ENCODE peak calls at places on chromosome 4, in nine cellular contexts. Q is ACHN; N is esophagus squamous epithelium; F is activated CD8-positive, alpha-beta memory T cell treated with anti-CD3 and anti-CD28 coated beads for 1 hour; L is cerebellum; U is astrocyte of the spinal cord; X is transverse colon; T is midbrain; R is activated T-helper 1 cell treated with Interleukin-2 at 50 U/mL for 16 hours. C is an unnamed sample.

GRCh38 chr4:41320786-41321185 is 64.1 kb downstream of the UCHL1 start:
- DNase-seq in Q (no peak), N (no peak), F (no peak), L (no peak), U (no peak), X (no peak), T (no peak), R (no peak), C (no peak)

GRCh38 chr4:151418385-151418784 is 9.4 kb downstream of the FHIP1A start:
- DNase-seq in Q (peak; percentile 83), N (no peak), F (no peak), L (no peak), U (peak; percentile 91), X (no peak), T (no peak), R (no peak), C (no peak)

GRCh38 chr4:169098054-169098896 is 88.2 kb upstream of the CBR4 start:
- DNase-seq in Q (no peak), N (no peak), F (no peak), L (no peak), U (peak; percentile 43), X (no peak), T (no peak), R (no peak), C (peak; percentile 50)

GRCh38 chr4:54152846-54153600 is 53.1 kb downstream of the GSX2 start:
- DNase-seq in Q (no peak), N (no peak), F (no peak), L (no peak), U (peak; percentile 44), X (no peak), T (no peak), R (no peak), C (no peak)

GRCh38 chr4:36509816-36510215 is 228.4 kb downstream of the DTHD1 start:
- DNase-seq in Q (no peak), N (no peak), F (no peak), L (no peak), U (no peak), X (no peak), T (no peak), R (no peak), C (no peak)

GRCh38 chr4:111806331-111806730 is 338.9 kb upstream of the FAM241A start:
- DNase-seq in Q (peak; percentile 26), N (no peak), F (no peak), L (no peak), U (no peak), X (no peak), T (no peak), R (no peak), C (no peak)

GRCh38 chr4:134952305-134952704 is 750.7 kb upstream of the PABPC4L start:
- DNase-seq in Q (no peak), N (no peak), F (no peak), L (no peak), U (no peak), X (no peak), T (no peak), R (no peak), C (no peak)

GRCh38 chr4:2792711-2793577 is at the start of gene SH3BP2:
- DNase-seq in Q (peak; percentile 66), N (no peak), F (no peak), L (peak; percentile 75), U (peak; percentile 66), X (peak; percentile 89), T (peak; percentile 40), R (peak; percentile 33), C (no peak)

GRCh38 chr4:25069014-25069413 is 38.3 kb upstream of the LGI2 start:
- DNase-seq in Q (no peak), N (no peak), F (no peak), L (no peak), U (no peak), X (no peak), T (no peak), R (no peak), C (no peak)

GRCh38 chr4:153792007-153792892 is 3.4 kb upstream of the SFRP2 start:
- DNase-seq in Q (no peak), N (no peak), F (no peak), L (no peak), U (peak; percentile 34), X (peak; percentile 49), T (peak; percentile 58), R (no peak), C (no peak)

GRCh38 chr4:100294356-100294755 is 104.1 kb upstream of the DDIT4L start:
- DNase-seq in Q (no peak), N (no peak), F (no peak), L (no peak), U (no peak), X (no peak), T (no peak), R (no peak), C (no peak)

GRCh38 chr4:44914223-44914622 is 187.9 kb upstream of the GNPDA2 start:
- DNase-seq in Q (no peak), N (no peak), F (no peak), L (no peak), U (no peak), X (no peak), T (no peak), R (no peak), C (no peak)

GRCh38 chr4:168218663-168219062 is 99.9 kb downstream of the DDX60 start:
- DNase-seq in Q (peak; percentile 15), N (no peak), F (no peak), L (no peak), U (peak; percentile 60), X (no peak), T (no peak), R (no peak), C (no peak)

GRCh38 chr4:118981839-118982381 is 93.3 kb downstream of the SYNPO2 start:
- DNase-seq in Q (peak; percentile 67), N (no peak), F (peak; percentile 3), L (peak; percentile 28), U (peak; percentile 86), X (peak; percentile 68), T (peak; percentile 74), R (peak; percentile 5), C (peak; percentile 15)

GRCh38 chr4:175905939-175906338 is 93.9 kb upstream of the GPM6A start:
- DNase-seq in Q (no peak), N (no peak), F (no peak), L (no peak), U (no peak), X (no peak), T (no peak), R (no peak), C (no peak)

GRCh38 chr4:14345356-14345775 is 656.9 kb upstream of the CPEB2 start:
- DNase-seq in Q (no peak), N (no peak), F (no peak), L (no peak), U (peak; percentile 67), X (no peak), T (no peak), R (no peak), C (peak; percentile 27)

GRCh38 chr4:71765837-71766236 is 18.0 kb downstream of the GC start:
- DNase-seq in Q (no peak), N (no peak), F (no peak), L (no peak), U (no peak), X (no peak), T (no peak), R (no peak), C (no peak)

GRCh38 chr4:123398151-123398802 is 1.7 kb downstream of the SPRY1 start:
- DNase-seq in Q (peak; percentile 60), N (no peak), F (no peak), L (peak; percentile 63), U (peak; percentile 64), X (peak; percentile 83), T (peak; percentile 62), R (peak; percentile 47), C (peak; percentile 74)

GRCh38 chr4:27790911-27791310 is 930.3 kb downstream of the STIM2 start:
- DNase-seq in Q (no peak), N (no peak), F (no peak), L (no peak), U (peak; percentile 58), X (no peak), T (no peak), R (no peak), C (no peak)

GRCh38 chr4:70948665-70949284 is 44.7 kb upstream of the DCK start:
- DNase-seq in Q (no peak), N (no peak), F (no peak), L (no peak), U (no peak), X (no peak), T (no peak), R (no peak), C (no peak)

GRCh38 chr4:150173854-150174398 is 95.7 kb downstream of the DCLK2 start:
- DNase-seq in Q (no peak), N (no peak), F (no peak), L (peak; percentile 19), U (peak; percentile 45), X (no peak), T (peak; percentile 16), R (no peak), C (no peak)

GRCh38 chr4:156695163-156695562 is 276.4 kb downstream of the PDGFC start:
- DNase-seq in Q (no peak), N (no peak), F (no peak), L (no peak), U (no peak), X (no peak), T (peak; percentile 38), R (no peak), C (no peak)

GRCh38 chr4:150972592-150972991 is 42.5 kb downstream of the LRBA start:
- DNase-seq in Q (no peak), N (no peak), F (no peak), L (no peak), U (peak; percentile 44), X (no peak), T (no peak), R (no peak), C (no peak)

GRCh38 chr4:157999723-158000122 is 173.1 kb downstream of the GASK1B start:
- DNase-seq in Q (no peak), N (no peak), F (no peak), L (no peak), U (no peak), X (no peak), T (no peak), R (no peak), C (no peak)

GRCh38 chr4:61408163-61408562 is 208.0 kb downstream of the ADGRL3 start:
- DNase-seq in Q (no peak), N (no peak), F (no peak), L (no peak), U (no peak), X (no peak), T (no peak), R (no peak), C (no peak)

GRCh38 chr4:3635090-3635820 is 103.0 kb upstream of the LRPAP1 start:
- DNase-seq in Q (no peak), N (no peak), F (no peak), L (no peak), U (no peak), X (no peak), T (no peak), R (no peak), C (no peak)

GRCh38 chr4:155403886-155404285 is 27.1 kb upstream of the MAP9 start:
- DNase-seq in Q (peak; percentile 71), N (no peak), F (no peak), L (peak; percentile 7), U (peak; percentile 59), X (no peak), T (peak; percentile 60), R (no peak), C (no peak)

C was measured in stimulated activated naive B cell treated with anti-CD40 and anti-IgM and Interleukin-4, amounts not matched to agents 10 μg/mL and 1 μg/mL and 100 μg/mL, for 72 hours.